ENCODE peak calls at places on chromosomes 12 and 14, in five cellular contexts. R is brain microvascular endothelial cell, F is choroid plexus epithelial cell, E is heart right ventricle, Z is transverse colon. M is an unnamed sample.

GRCh38 chr12:39351153-39351552 is 91.8 kb downstream of the KIF21A start:
- DNase-seq in R (no peak), F (no peak), E (no peak), Z (no peak), M (no peak)

GRCh38 chr14:61489932-61490331 is 168.6 kb downstream of the PRKCH start:
- DNase-seq in R (no peak), F (no peak), E (no peak), Z (no peak), M (peak; percentile 89)

GRCh38 chr12:105539735-105540134 is 209.2 kb downstream of the C12orf75 start:
- DNase-seq in R (no peak), F (no peak), E (no peak), Z (no peak), M (no peak)

GRCh38 chr12:80776706-80777105 is 60.0 kb downstream of the MYF5 start:
- DNase-seq in R (no peak), F (no peak), E (no peak), Z (no peak), M (no peak)

GRCh38 chr12:130500835-130501330 is 163.2 kb downstream of the PIWIL1 start:
- DNase-seq in R (no peak), F (no peak), E (no peak), Z (no peak), M (no peak)

GRCh38 chr14:49879683-49880204 is 13.1 kb upstream of the ARF6 start:
- DNase-seq in R (peak; percentile 31), F (peak; percentile 73), E (no peak), Z (peak; percentile 70), M (peak; percentile 66)

GRCh38 chr12:99212275-99212674 is 435.3 kb upstream of the GARIN6 start:
- DNase-seq in R (no peak), F (no peak), E (no peak), Z (no peak), M (no peak)

GRCh38 chr14:75738192-75738591 is 77.1 kb downstream of the TTLL5 start:
- DNase-seq in R (no peak), F (peak; percentile 68), E (no peak), Z (no peak), M (no peak)

GRCh38 chr12:93563807-93564538 is 8.5 kb upstream of the SOCS2 start:
- DNase-seq in R (no peak), F (peak; percentile 86), E (no peak), Z (no peak), M (no peak)

GRCh38 chr12:52280796-52281560 is 6.5 kb downstream of the KRT86 start:
- DNase-seq in R (peak; percentile 96), F (peak; percentile 98), E (peak; percentile 50), Z (peak; percentile 39), M (peak; percentile 92)

GRCh38 chr14:66758031-66758613 is 250.2 kb downstream of the GPHN start:
- DNase-seq in R (no peak), F (no peak), E (no peak), Z (no peak), M (no peak)

GRCh38 chr14:91511014-91511466 is 930 bp upstream of the PPP4R3A start:
- DNase-seq in R (no peak), F (peak; percentile 31), E (no peak), Z (no peak), M (no peak)

GRCh38 chr12:94073441-94074051 is 74.8 kb upstream of the PLXNC1 start:
- DNase-seq in R (no peak), F (peak; percentile 37), E (peak; percentile 38), Z (no peak), M (no peak)

GRCh38 chr12:121033625-121034349 is 5.3 kb downstream of the OASL start:
- DNase-seq in R (no peak), F (peak; percentile 18), E (no peak), Z (no peak), M (no peak)

GRCh38 chr14:78325911-78326310 is 155.7 kb downstream of the NRXN3 start:
- DNase-seq in R (no peak), F (no peak), E (no peak), Z (no peak), M (no peak)

GRCh38 chr12:94435511-94435927 is 24.1 kb downstream of the CEP83 start:
- DNase-seq in R (no peak), F (peak; percentile 9), E (no peak), Z (no peak), M (no peak)

GRCh38 chr12:83758889-83759631 is 1072.4 kb downstream of the TMTC2 start:
- DNase-seq in R (no peak), F (no peak), E (no peak), Z (no peak), M (no peak)

GRCh38 chr12:45939759-45940158 is 50.6 kb downstream of the SCAF11 start:
- DNase-seq in R (no peak), F (no peak), E (no peak), Z (no peak), M (no peak)

GRCh38 chr14:101481557-101481956 is 79.7 kb upstream of the DIO3 start:
- DNase-seq in R (no peak), F (no peak), E (no peak), Z (peak; percentile 4), M (peak; percentile 35)

GRCh38 chr14:79701371-79701770 is 509.9 kb downstream of the DIO2 start:
- DNase-seq in R (no peak), F (no peak), E (no peak), Z (no peak), M (no peak)

GRCh38 chr14:79703209-79703608 is 508.1 kb downstream of the DIO2 start:
- DNase-seq in R (no peak), F (no peak), E (no peak), Z (no peak), M (no peak)

GRCh38 chr14:79704406-79704805 is 506.9 kb downstream of the DIO2 start:
- DNase-seq in R (no peak), F (no peak), E (no peak), Z (no peak), M (no peak)

GRCh38 chr14:79699206-79699605 is 512.1 kb downstream of the DIO2 start:
- DNase-seq in R (no peak), F (no peak), E (no peak), Z (no peak), M (no peak)

GRCh38 chr14:79702197-79702596 is 509.1 kb downstream of the DIO2 start:
- DNase-seq in R (no peak), F (no peak), E (no peak), Z (no peak), M (no peak)
- H3K4me3 ChIP-seq in R (no peak overlapping the region), F (no peak overlapping the region), E (no peak overlapping the region), Z (no peak overlapping the region), M (no peak overlapping the region)

DNA sequence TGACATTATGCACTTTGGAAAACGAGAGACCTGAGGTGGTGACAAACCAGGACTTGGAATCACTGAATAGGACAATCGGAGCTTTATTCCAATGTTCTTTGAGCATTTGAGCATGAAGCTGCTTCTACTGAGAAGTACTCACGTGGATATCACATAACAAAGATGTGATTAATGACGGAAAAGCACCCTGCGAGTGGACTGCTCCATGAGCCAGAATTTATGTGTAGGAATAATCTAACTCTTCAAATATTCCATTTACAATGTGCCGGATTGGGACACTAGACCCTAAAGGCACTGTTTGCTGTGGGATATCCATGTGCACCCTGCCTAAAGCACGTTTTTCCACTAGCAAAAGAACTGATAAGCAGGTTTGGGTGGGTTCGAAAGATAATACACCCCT is 866 bp upstream of the DUSP16 start:
- DNase-seq in R (peak; percentile 11), F (peak; percentile 40), E (no peak), Z (no peak), M (no peak)
- H3K4me3 ChIP-seq in R (no peak overlapping the region), F (no peak overlapping the region), E (peak overlapping the region; percentile 72), Z (no peak overlapping the region), M (peak overlapping the region; percentile 98)

GRCh38 chr14:35399083-35399807 is 5.3 kb downstream of the NFKBIA start:
- DNase-seq in R (no peak), F (no peak), E (no peak), Z (no peak), M (no peak)

GRCh38 chr14:35402323-35403084 is 2.0 kb downstream of the NFKBIA start:
- DNase-seq in R (no peak), F (peak; percentile 65), E (no peak), Z (peak; percentile 48), M (peak; percentile 73)

GRCh38 chr14:35401853-35402252 is 2.7 kb downstream of the NFKBIA start:
- DNase-seq in R (no peak), F (peak; percentile 58), E (no peak), Z (no peak), M (no peak)

GRCh38 chr14:35401422-35401729 is 3.2 kb downstream of the NFKBIA start:
- DNase-seq in R (no peak), F (no peak), E (no peak), Z (no peak), M (no peak)

GRCh38 chr14:35400707-35401421 is 3.7 kb downstream of the NFKBIA start:
- DNase-seq in R (no peak), F (peak; percentile 62), E (no peak), Z (peak; percentile 33), M (no peak)
- H3K4me3 ChIP-seq in R (no peak overlapping the region), F (peak overlapping the region; percentile 90), E (peak overlapping the region; percentile 78), Z (peak overlapping the region; percentile 94), M (peak overlapping the region; percentile 73)

GRCh38 chr14:86847176-86847575 is 1145.8 kb downstream of the GALC start:
- DNase-seq in R (no peak), F (no peak), E (no peak), Z (no peak), M (no peak)
- H3K4me3 ChIP-seq in R (no peak overlapping the region), F (no peak overlapping the region), E (no peak overlapping the region), Z (no peak overlapping the region), M (no peak overlapping the region)

M was measured in aorta.